ENCODE peak calls at places on chromosomes 5 and 9, in seven cellular contexts. One of them, this sample, is unnamed.

GRCh38 chr5:41371741-41372140 is 138.7 kb downstream of the PLCXD3 start:
- DNase-seq in uterus: no peak
- DNase-seq in mucosa of descending colon: no peak
- DNase-seq in mammary epithelial cell: peak; percentile 71
- DNase-seq in left ventricle myocardium inferior: no peak
- DNase-seq in brain microvascular endothelial cell: no peak
- DNase-seq in BE2C: no peak
- DNase-seq in this sample: no peak

GRCh38 chr9:90607701-90608122 is 34.9 kb downstream of the DIRAS2 start:
- DNase-seq in uterus: no peak
- DNase-seq in mucosa of descending colon: no peak
- DNase-seq in mammary epithelial cell: no peak
- DNase-seq in left ventricle myocardium inferior: no peak
- DNase-seq in brain microvascular endothelial cell: no peak
- DNase-seq in BE2C: peak; percentile 65
- DNase-seq in this sample: no peak

GRCh38 chr5:67350600-67351315 is 154.2 kb upstream of the CD180 start:
- DNase-seq in uterus: no peak
- DNase-seq in mucosa of descending colon: peak; percentile 41
- DNase-seq in mammary epithelial cell: no peak
- DNase-seq in left ventricle myocardium inferior: no peak
- DNase-seq in brain microvascular endothelial cell: no peak
- DNase-seq in BE2C: peak; percentile 49
- DNase-seq in this sample: peak; percentile 11

GRCh38 chr5:73908440-73908839 is 282.4 kb downstream of the ARHGEF28 start:
- DNase-seq in uterus: no peak
- DNase-seq in mucosa of descending colon: no peak
- DNase-seq in mammary epithelial cell: no peak
- DNase-seq in left ventricle myocardium inferior: no peak
- DNase-seq in brain microvascular endothelial cell: no peak
- DNase-seq in BE2C: no peak
- DNase-seq in this sample: no peak

GRCh38 chr9:124415852-124416484 is 726 bp upstream of the PSMB7 start:
- DNase-seq in uterus: no peak
- DNase-seq in mucosa of descending colon: no peak
- DNase-seq in mammary epithelial cell: no peak
- DNase-seq in left ventricle myocardium inferior: no peak
- DNase-seq in brain microvascular endothelial cell: no peak
- DNase-seq in BE2C: no peak
- DNase-seq in this sample: no peak

GRCh38 chr9:85483214-85483613 is 258.5 kb downstream of the AGTPBP1 start:
- DNase-seq in uterus: no peak
- DNase-seq in mucosa of descending colon: no peak
- DNase-seq in mammary epithelial cell: no peak
- DNase-seq in left ventricle myocardium inferior: no peak
- DNase-seq in brain microvascular endothelial cell: no peak
- DNase-seq in BE2C: no peak
- DNase-seq in this sample: no peak

GRCh38 chr5:174327317-174327864 is 281.9 kb downstream of the NSG2 start:
- DNase-seq in uterus: no peak
- DNase-seq in mucosa of descending colon: no peak
- DNase-seq in mammary epithelial cell: peak; percentile 56
- DNase-seq in left ventricle myocardium inferior: peak; percentile 56
- DNase-seq in brain microvascular endothelial cell: peak; percentile 68
- DNase-seq in BE2C: peak; percentile 92
- DNase-seq in this sample: peak; percentile 27

GRCh38 chr5:20654033-20654432 is 666.0 kb upstream of the CDH18 start:
- DNase-seq in uterus: no peak
- DNase-seq in mucosa of descending colon: no peak
- DNase-seq in mammary epithelial cell: no peak
- DNase-seq in left ventricle myocardium inferior: no peak
- DNase-seq in brain microvascular endothelial cell: no peak
- DNase-seq in BE2C: no peak
- DNase-seq in this sample: no peak

GRCh38 chr5:57931807-57932206 is 449.2 kb upstream of the ACTBL2 start:
- DNase-seq in uterus: no peak
- DNase-seq in mucosa of descending colon: no peak
- DNase-seq in mammary epithelial cell: no peak
- DNase-seq in left ventricle myocardium inferior: no peak
- DNase-seq in brain microvascular endothelial cell: no peak
- DNase-seq in BE2C: no peak
- DNase-seq in this sample: no peak

GRCh38 chr9:74379718-74380117 is 117.4 kb upstream of the RORB start:
- DNase-seq in uterus: no peak
- DNase-seq in mucosa of descending colon: no peak
- DNase-seq in mammary epithelial cell: peak; percentile 66
- DNase-seq in left ventricle myocardium inferior: no peak
- DNase-seq in brain microvascular endothelial cell: no peak
- DNase-seq in BE2C: peak; percentile 10
- DNase-seq in this sample: no peak

GRCh38 chr9:121498487-121499176 is 1.0 kb downstream of the GGTA1 start:
- DNase-seq in uterus: peak; percentile 46
- DNase-seq in mucosa of descending colon: no peak
- DNase-seq in mammary epithelial cell: peak; percentile 43
- DNase-seq in left ventricle myocardium inferior: no peak
- DNase-seq in brain microvascular endothelial cell: no peak
- DNase-seq in BE2C: no peak
- DNase-seq in this sample: peak; percentile 15

GRCh38 chr5:82347213-82347947 is 69.2 kb upstream of the RPS23 start:
- DNase-seq in uterus: no peak
- DNase-seq in mucosa of descending colon: no peak
- DNase-seq in mammary epithelial cell: no peak
- DNase-seq in left ventricle myocardium inferior: peak; percentile 25
- DNase-seq in brain microvascular endothelial cell: peak; percentile 85
- DNase-seq in BE2C: no peak
- DNase-seq in this sample: no peak

GRCh38 chr9:90526386-90526785 is 116.2 kb downstream of the DIRAS2 start:
- DNase-seq in uterus: no peak
- DNase-seq in mucosa of descending colon: no peak
- DNase-seq in mammary epithelial cell: no peak
- DNase-seq in left ventricle myocardium inferior: no peak
- DNase-seq in brain microvascular endothelial cell: no peak
- DNase-seq in BE2C: no peak
- DNase-seq in this sample: no peak

GRCh38 chr5:102554092-102554491 is 55.3 kb upstream of the SLCO6A1 start:
- DNase-seq in uterus: no peak
- DNase-seq in mucosa of descending colon: no peak
- DNase-seq in mammary epithelial cell: no peak
- DNase-seq in left ventricle myocardium inferior: no peak
- DNase-seq in brain microvascular endothelial cell: no peak
- DNase-seq in BE2C: no peak
- DNase-seq in this sample: no peak

GRCh38 chr9:100472725-100473261 is at the start of gene TMEFF1:
- DNase-seq in uterus: no peak
- DNase-seq in mucosa of descending colon: no peak
- DNase-seq in mammary epithelial cell: peak; percentile 5
- DNase-seq in left ventricle myocardium inferior: peak; percentile 23
- DNase-seq in brain microvascular endothelial cell: no peak
- DNase-seq in BE2C: peak; percentile 84
- DNase-seq in this sample: peak; percentile 39

GRCh38 chr5:98570661-98571181 is 202.7 kb upstream of the RGMB start:
- DNase-seq in uterus: no peak
- DNase-seq in mucosa of descending colon: no peak
- DNase-seq in mammary epithelial cell: peak; percentile 2
- DNase-seq in left ventricle myocardium inferior: no peak
- DNase-seq in brain microvascular endothelial cell: peak; percentile 64
- DNase-seq in BE2C: no peak
- DNase-seq in this sample: no peak

GRCh38 chr5:1838013-1838412 is 36.8 kb downstream of the NDUFS6 start:
- DNase-seq in uterus: no peak
- DNase-seq in mucosa of descending colon: no peak
- DNase-seq in mammary epithelial cell: no peak
- DNase-seq in left ventricle myocardium inferior: no peak
- DNase-seq in brain microvascular endothelial cell: no peak
- DNase-seq in BE2C: no peak
- DNase-seq in this sample: no peak

GRCh38 chr9:114181583-114182409 is 26.5 kb downstream of the COL27A1 start:
- DNase-seq in uterus: no peak
- DNase-seq in mucosa of descending colon: no peak
- DNase-seq in mammary epithelial cell: no peak
- DNase-seq in left ventricle myocardium inferior: no peak
- DNase-seq in brain microvascular endothelial cell: no peak
- DNase-seq in BE2C: no peak
- DNase-seq in this sample: no peak

GRCh38 chr5:34486160-34486765 is 169.9 kb upstream of the RAI14 start:
- DNase-seq in uterus: peak; percentile 87
- DNase-seq in mucosa of descending colon: no peak
- DNase-seq in mammary epithelial cell: peak; percentile 68
- DNase-seq in left ventricle myocardium inferior: peak; percentile 75
- DNase-seq in brain microvascular endothelial cell: peak; percentile 89
- DNase-seq in BE2C: peak; percentile 78
- DNase-seq in this sample: no peak

GRCh38 chr9:86713970-86714369 is 233.3 kb downstream of the GAS1 start:
- DNase-seq in uterus: no peak
- DNase-seq in mucosa of descending colon: no peak
- DNase-seq in mammary epithelial cell: no peak
- DNase-seq in left ventricle myocardium inferior: no peak
- DNase-seq in brain microvascular endothelial cell: no peak
- DNase-seq in BE2C: no peak
- DNase-seq in this sample: no peak

GRCh38 chr5:43034591-43034968 is 5.5 kb downstream of the ANXA2R start:
- DNase-seq in uterus: no peak
- DNase-seq in mucosa of descending colon: no peak
- DNase-seq in mammary epithelial cell: no peak
- DNase-seq in left ventricle myocardium inferior: no peak
- DNase-seq in brain microvascular endothelial cell: peak; percentile 59
- DNase-seq in BE2C: peak; percentile 16
- DNase-seq in this sample: no peak

GRCh38 chr9:111052831-111053230 is 14.6 kb upstream of the LPAR1 start:
- DNase-seq in uterus: no peak
- DNase-seq in mucosa of descending colon: no peak
- DNase-seq in mammary epithelial cell: peak; percentile 23
- DNase-seq in left ventricle myocardium inferior: no peak
- DNase-seq in brain microvascular endothelial cell: peak; percentile 47
- DNase-seq in BE2C: no peak
- DNase-seq in this sample: no peak

GRCh38 chr9:12771891-12772290 is 2.9 kb upstream of the LURAP1L start:
- DNase-seq in uterus: no peak
- DNase-seq in mucosa of descending colon: no peak
- DNase-seq in mammary epithelial cell: peak; percentile 83
- DNase-seq in left ventricle myocardium inferior: no peak
- DNase-seq in brain microvascular endothelial cell: peak; percentile 53
- DNase-seq in BE2C: no peak
- DNase-seq in this sample: no peak

GRCh38 chr5:95237324-95237723 is 47.6 kb downstream of the MCTP1 start:
- DNase-seq in uterus: no peak
- DNase-seq in mucosa of descending colon: no peak
- DNase-seq in mammary epithelial cell: no peak
- DNase-seq in left ventricle myocardium inferior: no peak
- DNase-seq in brain microvascular endothelial cell: no peak
- DNase-seq in BE2C: no peak
- DNase-seq in this sample: no peak
- TF ChIP-seq CTCF in uterus: no peak
- TF ChIP-seq CTCF in mucosa of descending colon: no peak
- TF ChIP-seq CTCF in mammary epithelial cell: peak; percentile 6
- TF ChIP-seq CTCF in left ventricle myocardium inferior: no peak
- TF ChIP-seq CTCF in brain microvascular endothelial cell: peak; percentile 17
- TF ChIP-seq CTCF in BE2C: no peak
- TF ChIP-seq CTCF in this sample: no peak

DNA sequence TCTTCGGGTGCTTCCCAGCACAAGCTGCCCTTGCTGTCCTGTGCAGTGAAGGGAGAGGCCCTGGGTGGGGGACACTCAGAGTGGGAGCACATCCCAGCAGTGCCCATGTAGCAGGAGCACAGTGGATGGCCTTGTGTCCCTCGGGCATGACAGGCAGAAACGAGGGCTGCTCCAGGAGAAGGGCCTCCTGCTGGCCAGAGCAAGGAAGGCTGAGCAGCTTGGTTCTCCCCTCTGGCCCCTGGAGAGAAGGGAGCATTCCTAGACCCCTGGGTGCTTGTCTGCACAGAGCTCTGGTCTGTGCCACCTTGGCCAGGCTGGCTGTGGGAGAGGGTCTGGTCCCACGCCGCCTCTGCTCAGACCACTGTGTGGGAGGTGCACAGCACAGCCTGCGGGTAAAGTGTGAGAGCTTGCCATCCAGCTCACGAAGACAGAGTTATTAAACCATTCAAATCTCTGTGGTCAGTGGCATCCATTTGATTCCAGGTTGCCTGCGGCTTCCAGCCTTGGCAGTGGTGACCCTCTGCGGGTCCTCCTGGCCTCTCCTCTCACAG is 18.3 kb downstream of the FBXW5 start:
- DNase-seq in uterus: no peak
- DNase-seq in mucosa of descending colon: no peak
- DNase-seq in mammary epithelial cell: no peak
- DNase-seq in left ventricle myocardium inferior: no peak
- DNase-seq in brain microvascular endothelial cell: peak; percentile 5
- DNase-seq in BE2C: no peak
- DNase-seq in this sample: no peak
- H3K36me3 ChIP-seq in uterus: no peaks in the 10 kb centered on the region
- H3K36me3 ChIP-seq in mucosa of descending colon: peaks cover 8% of the 10 kb centered on the region
- H3K36me3 ChIP-seq in mammary epithelial cell: peaks cover 10% of the 10 kb centered on the region
- H3K36me3 ChIP-seq in left ventricle myocardium inferior: peaks cover 19% of the 10 kb centered on the region
- H3K36me3 ChIP-seq in brain microvascular endothelial cell: peaks cover 15% of the 10 kb centered on the region
- H3K36me3 ChIP-seq in BE2C: peaks cover 46% of the 10 kb centered on the region
- H3K36me3 ChIP-seq in this sample: peaks cover 33% of the 10 kb centered on the region

DNA sequence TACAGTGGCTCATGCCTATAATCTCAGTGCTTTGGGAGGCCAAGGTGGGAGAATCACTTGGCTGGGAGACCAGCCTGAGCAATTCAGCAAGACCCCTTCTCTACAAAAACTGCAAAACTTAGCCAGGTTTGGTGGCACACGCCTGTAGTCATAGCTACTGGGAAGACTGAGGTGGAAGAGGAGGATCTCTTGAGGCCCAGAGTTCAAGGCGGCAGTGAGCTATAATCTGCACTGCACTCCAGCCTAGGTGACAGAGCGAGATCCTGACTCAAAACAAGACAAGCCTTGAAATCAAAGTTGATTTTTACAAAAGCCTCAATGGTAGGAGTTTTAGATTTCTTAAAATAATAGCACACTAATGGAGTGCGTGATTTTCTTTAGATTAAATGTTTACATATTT is 14.6 kb downstream of the UBE2D2 start:
- DNase-seq in uterus: no peak
- DNase-seq in mucosa of descending colon: no peak
- DNase-seq in mammary epithelial cell: no peak
- DNase-seq in left ventricle myocardium inferior: no peak
- DNase-seq in brain microvascular endothelial cell: no peak
- DNase-seq in BE2C: no peak
- DNase-seq in this sample: no peak
- H3K4me3 ChIP-seq in uterus: no peak overlapping the region
- H3K4me3 ChIP-seq in mucosa of descending colon: no peak overlapping the region
- H3K4me3 ChIP-seq in mammary epithelial cell: no peak overlapping the region
- H3K4me3 ChIP-seq in left ventricle myocardium inferior: no peak overlapping the region
- H3K4me3 ChIP-seq in brain microvascular endothelial cell: no peak overlapping the region
- H3K4me3 ChIP-seq in BE2C: no peak overlapping the region
- H3K4me3 ChIP-seq in this sample: no peak overlapping the region

DNA sequence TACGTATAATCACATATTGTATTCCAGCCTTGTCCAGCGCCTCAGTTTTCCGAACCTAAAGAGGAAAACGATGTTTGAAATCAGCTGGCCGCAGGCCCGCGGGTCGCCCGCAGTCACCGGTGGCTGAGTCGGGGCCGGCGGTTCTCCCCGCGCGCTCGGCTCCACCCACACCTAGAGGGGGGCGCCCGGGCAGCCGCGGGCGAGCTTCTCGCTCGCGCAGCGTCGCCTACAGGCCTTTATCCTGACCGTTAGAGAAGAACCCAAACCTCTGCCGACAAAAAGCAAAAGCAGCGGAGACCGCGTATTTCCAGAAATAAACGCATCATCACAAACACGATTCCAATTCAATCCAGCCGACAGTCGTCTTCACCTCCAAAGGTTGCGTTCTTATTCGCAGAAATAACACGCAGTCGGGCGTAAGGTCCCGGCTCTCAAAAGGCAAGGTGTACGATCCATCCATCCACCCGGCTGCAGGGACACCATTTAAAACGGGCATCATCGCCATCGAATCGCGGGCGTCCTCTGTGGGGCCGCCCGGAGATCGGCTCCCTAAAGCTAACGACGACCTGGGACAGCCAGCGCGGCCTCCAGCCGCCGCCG is 680 bp upstream of the NIPBL start:
- DNase-seq in uterus: peak; percentile 70
- DNase-seq in mucosa of descending colon: peak; percentile 90
- DNase-seq in mammary epithelial cell: peak; percentile 72
- DNase-seq in left ventricle myocardium inferior: peak; percentile 84
- DNase-seq in brain microvascular endothelial cell: peak; percentile 75
- DNase-seq in BE2C: peak; percentile 86
- DNase-seq in this sample: peak; percentile 84
- TF ChIP-seq CTCF in uterus: peak; percentile 69
- TF ChIP-seq CTCF in mucosa of descending colon: peak; percentile 21
- TF ChIP-seq CTCF in mammary epithelial cell: peak; percentile 53
- TF ChIP-seq CTCF in left ventricle myocardium inferior: peak; percentile 67
- TF ChIP-seq CTCF in brain microvascular endothelial cell: peak; percentile 73
- TF ChIP-seq CTCF in BE2C: peak; percentile 57
- TF ChIP-seq CTCF in this sample: peak; percentile 73